ENCODE peak calls at places on chromosomes 6 and 20, in eight cellular contexts. J, G, T, U, R, P, Z and Y are unnamed samples. For H3K9me3, the result is how much of the 10 kb centered on the place peaks cover.

GRCh38 chr6:107692351-107692750 is 131.8 kb downstream of the SCML4 start:
- DNase-seq in R (no peak), P (no peak), G (no peak), Z (no peak), T (no peak), U (no peak), J (no peak), Y (no peak)

GRCh38 chr6:99348220-99348822 is 1.2 kb downstream of the FAXC start:
- DNase-seq in Z (no peak), J (no peak), P (no peak), T (no peak), G (no peak), R (no peak), U (no peak), Y (no peak)

GRCh38 chr6:108838101-108838717 is 10.0 kb upstream of the ARMC2 start:
- DNase-seq in J (no peak), Z (no peak), R (peak), U (no peak), G (no peak), T (no peak), P (no peak), Y (no peak)

GRCh38 chr20:51789434-51789833 is 12.9 kb downstream of the SALL4 start:
- DNase-seq in R (no peak), P (no peak), U (no peak), J (no peak), G (no peak), Z (no peak), T (no peak), Y (no peak)

GRCh38 chr20:13915244-13915643 is 75.2 kb downstream of the SEL1L2 start:
- DNase-seq in Z (no peak), G (no peak), J (no peak), R (no peak), P (no peak), U (no peak), T (no peak), Y (no peak)

GRCh38 chr6:21340563-21340962 is 253.0 kb upstream of the SOX4 start:
- DNase-seq in P (no peak), T (no peak), U (no peak), J (no peak), R (no peak), Z (peak), G (no peak), Y (no peak)

GRCh38 chr6:154754152-154754551 is 20.9 kb downstream of the SCAF8 start:
- DNase-seq in J (no peak), R (no peak), T (no peak), G (no peak), Z (peak), P (no peak), U (no peak), Y (no peak)

GRCh38 chr20:45860573-45861011 is 3.2 kb downstream of the ZSWIM3 start:
- DNase-seq in P (no peak), U (no peak), J (no peak), T (no peak), Z (no peak), G (no peak), R (peak), Y (no peak)

GRCh38 chr6:76052314-76052713 is 20.1 kb downstream of the IMPG1 start:
- DNase-seq in G (no peak), Z (no peak), T (no peak), P (no peak), R (no peak), J (no peak), U (no peak), Y (no peak)

GRCh38 chr6:2766767-2767314 is 1.6 kb downstream of the WRNIP1 start:
- DNase-seq in G (no peak), U (no peak), T (no peak), Z (no peak), J (no peak), P (no peak), R (peak), Y (no peak)

GRCh38 chr6:44166591-44167184 is 8.1 kb downstream of the CAPN11 start:
- DNase-seq in P (no peak), U (no peak), R (no peak), Z (no peak), J (no peak), G (no peak), T (no peak), Y (no peak)

GRCh38 chr20:25294459-25295385 is 46.8 kb downstream of the PYGB start:
- DNase-seq in J (peak), P (no peak), Z (peak), T (peak), U (peak), R (peak), G (no peak), Y (peak)

GRCh38 chr20:61414455-61414991 is 162.5 kb downstream of the CDH4 start:
- DNase-seq in R (no peak), U (no peak), J (no peak), P (no peak), T (no peak), Z (no peak), G (no peak), Y (no peak)

GRCh38 chr20:50569864-50570836 is 60.0 kb downstream of the PTPN1 start:
- DNase-seq in G (no peak), P (no peak), U (peak), R (peak), J (no peak), Z (peak), T (no peak), Y (no peak)

GRCh38 chr20:17570347-17571152 is 675 bp downstream of the DSTN start:
- DNase-seq in P (peak), U (peak), R (peak), Z (peak), T (peak), J (peak), G (peak), Y (peak)

GRCh38 chr20:6848041-6848440 is 80.6 kb downstream of the BMP2 start:
- DNase-seq in J (no peak), P (no peak), T (no peak), R (no peak), U (no peak), Z (no peak), G (no peak), Y (no peak)

GRCh38 chr6:112979830-112980229 is 632.7 kb downstream of the RFPL4B start:
- DNase-seq in R (peak), Z (peak), J (peak), T (no peak), P (no peak), G (no peak), U (peak), Y (no peak)

GRCh38 chr6:15739867-15740266 is 77.0 kb upstream of the DTNBP1 start:
- DNase-seq in T (no peak), P (no peak), J (no peak), G (no peak), U (no peak), R (no peak), Z (no peak), Y (no peak)

GRCh38 chr20:45306431-45306982 is at the start of gene RBPJL:
- DNase-seq in Z (no peak), P (no peak), U (peak), T (no peak), R (no peak), G (no peak), J (no peak), Y (no peak)

GRCh38 chr6:163415620-163416379 is 1.3 kb downstream of the QKI start:
- DNase-seq in Z (peak), G (no peak), J (no peak), T (peak), R (peak), U (no peak), P (no peak), Y (peak)

DNA sequence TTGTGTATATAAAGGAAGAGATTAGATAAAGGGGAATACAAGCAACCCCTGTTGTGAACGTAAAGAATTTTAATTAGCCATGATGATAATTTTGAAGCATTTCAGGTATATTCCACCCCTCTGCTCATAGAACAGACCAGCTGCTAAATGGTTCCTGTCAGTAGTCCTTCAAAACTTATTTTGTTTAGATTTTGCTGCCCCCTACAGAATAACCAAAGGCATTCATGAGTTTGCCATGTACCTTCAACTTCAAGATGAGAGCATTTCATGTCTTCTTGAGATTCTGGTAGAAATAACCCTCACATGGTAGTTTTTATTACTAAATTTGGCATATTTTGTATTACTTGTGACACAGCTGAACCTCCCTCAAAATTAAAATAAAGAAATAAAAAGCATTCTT is 1586.7 kb downstream of the HACE1 start:
- DNase-seq in T (no peak), J (no peak), Z (no peak), U (no peak), R (peak), G (no peak), P (no peak), Y (no peak)
- TF ChIP-seq CTCF in T (peak), J (no peak), Z (no peak), U (peak), R (peak), G (no peak), P (no peak), Y (no peak)

GRCh38 chr6:34045698-34046097 is 100.2 kb downstream of the GRM4 start:
- DNase-seq in R (no peak), Z (no peak), P (no peak), U (no peak), J (no peak), T (no peak), G (no peak), Y (no peak)

GRCh38 chr6:34044945-34045595 is 100.8 kb downstream of the GRM4 start:
- DNase-seq in R (no peak), P (no peak), J (no peak), T (no peak), G (no peak), Z (no peak), U (no peak), Y (no peak)

GRCh38 chr6:34049395-34050342 is 96.2 kb downstream of the GRM4 start:
- DNase-seq in T (no peak), J (no peak), Z (no peak), G (no peak), P (no peak), U (no peak), R (no peak), Y (no peak)

GRCh38 chr6:34047913-34048867 is 97.7 kb downstream of the GRM4 start:
- DNase-seq in Z (no peak), P (no peak), U (no peak), J (no peak), R (no peak), G (no peak), T (no peak), Y (no peak)

DNA sequence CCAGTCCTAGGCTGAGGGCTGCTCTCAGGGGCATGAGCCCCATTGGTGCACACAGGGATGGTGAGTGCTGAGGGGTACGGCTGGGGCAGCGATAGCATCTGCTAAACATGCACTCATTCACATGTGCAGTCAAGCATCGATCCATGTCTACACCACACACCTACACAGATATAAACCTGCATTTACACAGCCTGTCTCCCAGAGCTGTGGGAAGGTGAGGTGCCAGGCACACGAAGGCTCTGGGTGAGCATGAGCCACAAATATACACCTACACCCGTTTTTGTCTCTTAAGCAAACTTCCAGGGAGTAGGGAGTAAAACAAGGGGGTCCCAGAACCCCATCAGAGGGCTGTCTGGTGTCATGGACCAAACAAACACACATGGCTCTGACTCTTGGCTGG is 99.3 kb downstream of the GRM4 start:
- DNase-seq in G (no peak), Z (no peak), U (no peak), R (no peak), P (no peak), T (no peak), J (no peak), Y (no peak)
- H3K9me3 ChIP-seq in G (under half), Z (under half), U (under half), R (under half), P (under half), T (under half), J (under half), Y (under half)

GRCh38 chr6:37177083-37177949 is 7.4 kb downstream of the PIM1 start:
- DNase-seq in G (no peak), P (no peak), J (no peak), R (no peak), T (no peak), U (no peak), Z (no peak), Y (no peak)
- TF ChIP-seq CTCF in G (no peak), P (no peak), J (no peak), R (no peak), T (no peak), U (no peak), Z (no peak), Y (no peak)

GRCh38 chr6:139402935-139403386 is 28.5 kb upstream of the CITED2 start:
- DNase-seq in T (no peak), J (no peak), G (no peak), P (no peak), U (no peak), Z (peak), R (peak), Y (peak)

GRCh38 chr6:139409026-139409425 is 34.6 kb upstream of the CITED2 start:
- DNase-seq in Z (no peak), G (no peak), J (no peak), T (no peak), R (no peak), P (no peak), U (peak), Y (no peak)

GRCh38 chr6:139407718-139408222 is 33.3 kb upstream of the CITED2 start:
- DNase-seq in U (peak), R (peak), T (no peak), G (no peak), J (no peak), P (no peak), Z (no peak), Y (no peak)

GRCh38 chr6:139406577-139407343 is 32.3 kb upstream of the CITED2 start:
- DNase-seq in R (peak), T (no peak), Z (no peak), J (no peak), U (peak), P (no peak), G (no peak), Y (no peak)
- H3K9me3 ChIP-seq in R (under half), T (under half), Z (under half), J (under half), U (under half), P (under half), G (under half), Y (under half)